ENCODE peak calls at places on chromosome 17, in five cellular contexts. L is PC-3, D is MM.1S, G is GM23248, E is hepatocyte. C is an unnamed sample.

GRCh38 chr17:30599424-30600061 is 122.3 kb downstream of the GOSR1 start:
- DNase-seq in D (peak), E (no peak), L (no peak), G (no peak), C (no peak)

GRCh38 chr17:43319293-43320124 is 79.3 kb upstream of the ARL4D start:
- DNase-seq in L (no peak), G (no peak), E (no peak), D (no peak), C (no peak)

GRCh38 chr17:55405600-55405999 is 16.0 kb downstream of the MMD start:
- DNase-seq in G (peak), E (no peak), L (no peak), D (no peak), C (no peak)

GRCh38 chr17:32275060-32276042 is 9.7 kb downstream of the RHBDL3 start:
- DNase-seq in L (peak), E (peak), G (peak), D (no peak), C (no peak)

GRCh38 chr17:8818047-8818446 is 18.9 kb upstream of the MFSD6L start:
- DNase-seq in E (no peak), L (no peak), D (no peak), G (no peak), C (no peak)

GRCh38 chr17:21018894-21019293 is 23.9 kb downstream of the USP22 start:
- DNase-seq in G (no peak), D (no peak), E (no peak), L (no peak), C (no peak)

GRCh38 chr17:17043668-17044226 is 1.5 kb downstream of the MPRIP start:
- DNase-seq in G (peak), D (peak), E (no peak), L (peak), C (peak)

GRCh38 chr17:9725575-9725974 is 65.8 kb downstream of the DHRS7C start:
- DNase-seq in E (no peak), L (no peak), D (no peak), G (peak), C (peak)

GRCh38 chr17:1604831-1605528 is 23.7 kb downstream of the SLC43A2 start:
- DNase-seq in L (no peak), E (peak), G (no peak), D (no peak), C (peak)

GRCh38 chr17:72471296-72471695 is 350.5 kb downstream of the SOX9 start:
- DNase-seq in L (no peak), E (no peak), G (no peak), D (no peak), C (no peak)

GRCh38 chr17:72474243-72474642 is 353.4 kb downstream of the SOX9 start:
- DNase-seq in G (no peak), D (no peak), E (no peak), L (no peak), C (no peak)

GRCh38 chr17:72470338-72471133 is 349.7 kb downstream of the SOX9 start:
- DNase-seq in E (no peak), D (no peak), L (no peak), G (no peak), C (no peak)

GRCh38 chr17:72474740-72475477 is 354.1 kb downstream of the SOX9 start:
- DNase-seq in E (peak), D (no peak), L (no peak), G (no peak), C (no peak)

DNA sequence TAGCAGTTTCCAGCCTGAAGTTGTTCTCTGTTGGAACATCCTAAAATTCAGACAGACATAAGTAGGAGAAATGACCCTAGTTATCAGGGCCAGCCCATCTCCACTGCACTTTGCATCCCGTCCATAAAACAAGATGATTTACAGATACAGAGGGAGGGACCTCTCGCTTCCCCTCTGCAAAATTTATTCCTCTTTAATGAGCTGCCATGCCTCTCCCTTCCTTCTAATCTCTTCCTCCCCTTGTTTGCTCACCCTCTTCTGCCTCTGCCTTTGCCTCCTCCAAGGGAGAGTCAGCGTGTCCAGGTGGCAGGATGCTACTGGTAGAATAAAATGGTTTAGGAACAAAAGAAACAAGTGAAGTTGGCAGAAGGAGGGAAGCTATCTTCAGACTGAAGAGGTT is 351.3 kb downstream of the SOX9 start:
- DNase-seq in E (no peak), L (no peak), D (no peak), G (no peak), C (no peak)
- TF ChIP-seq EZH2phosphoT487 in E (no peak), L (no peak), D (no peak), G (no peak), C (no peak)

GRCh38 chr17:39165178-39165843 is 650 bp downstream of the ARL5C start:
- DNase-seq in G (peak), D (no peak), L (no peak), E (no peak), C (peak)
- TF ChIP-seq EZH2 in G (no peak), D (no peak), L (no peak), E (peak), C (peak)

GRCh38 chr17:35596530-35597233 is 9.6 kb downstream of the AP2B1 start:
- DNase-seq in D (no peak), G (no peak), E (no peak), L (no peak), C (peak)
- H3K4me3 ChIP-seq in D (no peak), G (no peak), E (no peak), L (no peak), C (no peak)

DNA sequence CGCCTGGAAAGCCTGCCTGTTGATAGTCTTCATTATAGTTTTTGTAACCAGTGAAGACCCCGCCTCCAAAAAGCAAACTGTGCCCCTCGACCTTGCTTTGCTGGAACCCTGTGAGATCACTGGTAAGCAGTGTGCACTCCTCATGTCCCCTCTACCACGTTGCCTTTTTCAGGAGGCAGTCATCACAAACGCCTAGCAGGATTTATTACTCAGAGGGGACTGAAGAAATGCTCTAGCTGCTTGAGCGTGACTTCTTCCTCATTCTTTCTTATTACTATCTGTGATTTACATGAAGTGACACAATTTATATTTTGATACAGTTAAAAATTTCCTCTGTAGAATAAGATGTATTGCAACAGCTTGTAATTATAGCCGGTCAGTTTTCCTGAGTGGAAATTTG is 6.5 kb upstream of the KRTAP3-1 start:
- DNase-seq in L (no peak), D (no peak), E (no peak), G (no peak), C (no peak)
- TF ChIP-seq EZH2phosphoT487 in L (no peak), D (no peak), E (no peak), G (no peak), C (no peak)

DNA sequence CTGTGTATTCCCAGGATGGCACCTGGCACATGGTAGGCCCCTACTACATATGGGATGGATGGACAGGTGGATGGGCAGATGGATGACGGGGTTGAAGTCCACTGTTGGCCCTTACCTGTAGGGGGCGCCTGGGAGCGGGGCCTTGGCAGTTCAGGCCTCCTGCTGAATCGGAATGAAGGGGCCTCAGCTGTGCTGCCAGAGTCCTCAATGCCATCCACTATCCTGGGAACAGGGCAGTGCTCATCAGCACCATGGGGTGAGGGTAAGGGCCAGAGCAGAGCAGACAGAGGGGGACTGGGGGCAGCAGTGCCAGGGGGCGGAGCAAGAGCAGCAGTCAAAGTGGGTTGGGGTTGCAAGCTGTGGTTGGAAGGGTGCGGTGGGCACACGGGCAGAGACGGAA is 8.3 kb upstream of the RAB5C start:
- DNase-seq in G (no peak), D (no peak), L (no peak), E (no peak), C (peak)
- TF ChIP-seq EZH2 in G (no peak), D (no peak), L (no peak), E (no peak), C (no peak)

DNA sequence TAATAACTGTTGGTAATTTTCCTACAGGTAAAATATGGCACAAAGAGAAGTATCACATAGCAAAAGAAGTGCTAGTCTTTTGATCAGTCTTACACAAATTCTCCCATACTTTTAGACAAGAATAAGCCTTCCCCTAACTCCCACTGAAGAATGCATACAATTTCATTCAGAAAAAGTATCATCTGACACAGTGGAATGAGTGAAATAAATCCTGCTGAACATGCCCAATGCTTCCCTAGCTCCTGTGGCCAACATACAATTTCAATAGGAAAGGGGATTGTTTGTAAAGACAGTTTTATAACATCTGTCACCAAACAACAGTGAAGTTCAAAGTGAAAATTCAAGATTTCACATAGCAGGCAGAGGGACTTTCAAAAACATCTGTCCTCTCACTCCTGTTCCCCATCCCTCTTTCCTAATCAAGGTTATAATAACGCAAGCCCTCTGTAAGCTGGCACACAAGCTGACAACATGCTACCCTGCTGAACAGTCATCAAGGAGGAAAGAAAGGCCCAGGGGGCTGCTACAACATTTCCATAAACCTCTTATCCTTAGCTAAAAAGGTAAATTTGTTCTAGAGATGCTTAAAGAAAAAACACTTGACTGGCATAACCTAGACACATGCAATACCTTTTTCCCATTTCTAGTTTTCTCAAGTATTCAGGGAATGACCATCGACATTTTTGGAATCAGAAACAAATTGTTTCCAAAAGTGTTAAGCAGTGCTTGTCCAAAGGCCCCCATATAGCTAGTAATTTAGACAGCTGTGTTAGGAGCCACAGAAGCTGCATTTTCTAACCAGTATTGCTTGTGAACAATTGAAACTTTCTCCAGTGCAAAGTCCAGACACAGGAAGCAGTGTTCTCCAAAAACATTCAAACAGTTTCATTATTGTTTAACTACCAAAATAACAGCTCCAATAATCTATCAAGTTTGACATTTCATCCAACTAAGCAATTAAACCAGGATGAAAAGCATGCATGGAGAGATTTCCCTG is 11.5 kb upstream of the RFFL start:
- DNase-seq in L (no peak), G (no peak), D (no peak), E (no peak), C (no peak)
- H3K4me3 ChIP-seq in L (no peak), G (no peak), D (no peak), E (peak), C (no peak)

GRCh38 chr17:5870231-5870953 is 199.8 kb upstream of the WSCD1 start:
- DNase-seq in G (no peak), D (no peak), E (no peak), L (peak), C (no peak)
- TF ChIP-seq EZH2phosphoT487 in G (no peak), D (no peak), E (no peak), L (no peak), C (no peak)

DNA sequence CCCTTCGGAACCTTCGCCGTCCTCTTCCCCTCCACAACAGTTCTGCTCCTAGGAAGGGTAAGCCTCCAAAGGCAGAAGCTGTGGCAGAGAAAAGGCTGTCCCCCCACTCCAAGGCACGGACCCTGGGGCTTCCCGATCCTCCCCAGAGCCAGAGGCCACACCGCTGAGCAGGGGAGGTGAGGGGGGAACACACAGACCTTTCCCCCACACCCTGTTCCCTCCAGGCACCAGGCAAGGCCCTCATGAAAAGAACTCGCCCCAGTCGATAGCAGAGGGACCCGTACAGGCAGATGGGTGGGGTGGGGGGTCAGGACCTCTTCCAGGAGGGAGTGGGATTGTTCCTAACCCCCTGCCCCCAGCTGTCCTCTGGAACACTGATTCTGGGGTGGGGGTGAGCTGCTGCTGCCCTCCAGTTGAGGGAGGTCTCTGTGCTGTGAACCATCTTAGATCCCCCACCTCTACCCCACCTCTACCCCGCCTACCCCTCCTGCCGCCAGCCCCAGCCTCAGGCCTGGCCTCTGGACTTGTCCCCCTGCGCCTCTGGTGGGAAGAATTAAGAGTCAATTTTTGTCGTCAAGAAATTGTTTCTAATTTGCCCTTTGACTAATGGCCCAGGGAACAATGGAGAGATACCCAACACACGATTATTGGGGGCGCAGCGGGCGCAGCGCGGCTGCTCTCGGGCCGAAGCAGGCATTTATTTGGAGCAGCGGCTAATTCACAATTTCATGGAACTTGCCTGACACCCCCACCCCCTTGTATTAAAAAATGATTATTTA is 4.6 kb upstream of the BAHCC1 start:
- DNase-seq in E (no peak), D (no peak), G (no peak), L (no peak), C (no peak)
- TF ChIP-seq EZH2 in E (no peak), D (no peak), G (no peak), L (no peak), C (no peak)

GRCh38 chr17:45226620-45227019 is 4.9 kb downstream of the FMNL1 start:
- DNase-seq in G (no peak), E (no peak), L (no peak), D (peak), C (no peak)

GRCh38 chr17:45227101-45227591 is 5.5 kb downstream of the FMNL1 start:
- DNase-seq in D (peak), E (peak), G (peak), L (no peak), C (no peak)

GRCh38 chr17:45224671-45225050 is 3.0 kb downstream of the FMNL1 start:
- DNase-seq in E (no peak), L (no peak), G (no peak), D (peak), C (no peak)

GRCh38 chr17:45225051-45225700 is 3.5 kb downstream of the FMNL1 start:
- DNase-seq in D (peak), L (peak), G (no peak), E (no peak), C (no peak)

DNA sequence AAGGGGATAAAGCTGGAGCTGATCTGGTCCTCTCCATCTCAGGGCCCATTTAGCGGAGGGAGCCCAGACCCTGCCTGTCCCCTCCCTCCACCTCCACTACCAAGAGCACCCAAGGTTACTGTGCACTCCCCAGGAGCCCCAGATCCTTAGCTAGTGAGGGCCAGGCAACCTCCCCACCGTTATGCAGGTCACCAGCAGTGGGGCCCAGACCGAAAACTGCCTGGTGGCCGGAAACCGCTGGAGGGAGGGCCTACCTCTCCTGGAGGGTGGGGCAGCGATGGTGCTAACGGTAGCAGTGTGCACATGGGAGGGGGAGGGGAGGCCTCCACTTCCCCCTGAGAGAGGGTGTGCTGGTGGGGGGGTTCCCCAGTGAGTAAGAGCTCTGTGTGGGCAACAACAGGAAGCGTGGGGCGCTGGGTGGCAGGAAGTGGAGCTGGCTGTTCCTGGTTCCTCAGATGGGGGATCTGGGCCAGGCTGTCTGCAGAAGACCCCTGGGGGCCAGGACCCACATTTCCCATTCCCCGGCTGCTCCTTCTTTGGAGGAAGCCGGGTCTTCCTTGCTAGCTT is 4.4 kb downstream of the FMNL1 start:
- DNase-seq in G (no peak), L (no peak), E (no peak), D (peak), C (no peak)
- H3K4me3 ChIP-seq in G (no peak), L (no peak), E (no peak), D (peak), C (no peak)

DNA sequence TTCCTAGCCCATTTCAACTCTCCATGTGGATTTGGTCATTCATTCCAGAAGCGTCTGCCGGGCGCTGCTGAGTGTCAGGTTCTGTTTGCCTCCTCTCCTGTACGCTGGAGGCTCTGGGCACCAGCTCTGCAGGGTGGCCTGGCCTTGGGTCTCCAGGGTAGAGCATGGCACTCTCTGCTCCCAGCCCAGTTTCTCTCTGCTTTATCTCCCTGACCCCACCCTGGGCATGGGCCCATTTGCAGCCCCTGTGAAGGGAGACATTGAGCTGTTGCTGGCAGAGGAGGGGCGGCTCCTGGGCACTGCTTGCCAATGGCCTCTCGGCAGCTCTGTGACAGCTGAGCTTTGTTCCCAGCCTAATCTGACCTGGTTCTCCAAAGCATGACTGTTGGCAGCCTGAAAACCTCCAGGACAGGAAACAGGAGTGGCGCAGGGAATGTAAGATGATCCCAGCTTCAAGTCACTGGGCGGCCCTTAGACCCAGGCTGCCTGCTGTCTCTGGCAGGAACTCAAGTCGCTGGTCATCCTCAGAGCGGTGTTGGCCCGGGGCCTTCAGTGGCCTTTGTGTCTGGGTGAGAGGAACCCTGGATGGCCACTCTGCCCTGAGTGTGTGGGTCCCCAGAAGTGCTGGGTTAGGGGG is 146.8 kb downstream of the SEC14L1 start:
- DNase-seq in E (peak), L (peak), G (peak), D (no peak), C (peak)
- TF ChIP-seq EZH2phosphoT487 in E (no peak), L (no peak), G (no peak), D (no peak), C (no peak)

C was measured in neural progenitor cell.